ENCODE peak calls at places on chromosomes 2 and 18, in ten cellular contexts. W is epithelial cell of esophagus; P is neural crest cell; V is glutamatergic neuron; C is IMR-90; J is H1; K is nephron progenitor cell; L is GM12865; X is CD8-positive, alpha-beta T cell; N is heart left ventricle. T is an unnamed sample.
A peak's percentile ranks its signal among the peaks of the same experiment; 100 is the strongest.

GRCh38 chr2:236572482-236572881 is 2.9 kb downstream of the ACKR3 start:
- DNase-seq in W (no peak), P (no peak), V (no peak), C (no peak), J (no peak), K (peak; percentile 53), L (no peak), X (no peak), N (no peak), T (no peak)

GRCh38 chr18:74896390-74896991 is 298.8 kb downstream of the ZNF407 start:
- DNase-seq in W (peak; percentile 74), P (no peak), V (no peak), C (peak; percentile 12), J (peak; percentile 48), K (peak; percentile 43), L (peak; percentile 64), X (peak; percentile 33), N (no peak), T (no peak)

GRCh38 chr2:187174582-187174981 is 273.5 kb downstream of the CALCRL start:
- DNase-seq in W (no peak), P (no peak), V (no peak), C (no peak), J (no peak), K (no peak), L (no peak), X (no peak), N (no peak), T (no peak)

GRCh38 chr2:74548285-74548918 is 5.3 kb downstream of the LOXL3 start:
- DNase-seq in W (no peak), P (no peak), V (no peak), C (no peak), J (no peak), K (no peak), L (no peak), X (no peak), N (no peak), T (no peak)

GRCh38 chr2:189798312-189799029 is 14.2 kb downstream of the PMS1 start:
- DNase-seq in W (peak; percentile 39), P (no peak), V (no peak), C (peak; percentile 74), J (no peak), K (no peak), L (peak; percentile 58), X (no peak), N (no peak), T (no peak)

GRCh38 chr2:234863043-234863934 is 88.5 kb upstream of the SH3BP4 start:
- DNase-seq in W (peak; percentile 91), P (peak; percentile 35), V (peak; percentile 47), C (peak; percentile 82), J (no peak), K (no peak), L (no peak), X (no peak), N (no peak), T (no peak)

GRCh38 chr18:2848145-2848878 is 1.5 kb downstream of the EMILIN2 start:
- DNase-seq in W (no peak), P (no peak), V (no peak), C (no peak), J (no peak), K (no peak), L (no peak), X (no peak), N (no peak), T (no peak)

GRCh38 chr2:74648009-74648443 is at the start of gene M1AP:
- DNase-seq in W (peak; percentile 43), P (no peak), V (peak; percentile 35), C (no peak), J (peak; percentile 86), K (peak; percentile 23), L (no peak), X (no peak), N (no peak), T (no peak)

GRCh38 chr2:66481100-66481549 is 46.2 kb downstream of the MEIS1 start:
- DNase-seq in W (peak; percentile 45), P (no peak), V (no peak), C (peak; percentile 84), J (no peak), K (no peak), L (no peak), X (no peak), N (no peak), T (no peak)

GRCh38 chr2:143852748-143853147 is 667.2 kb downstream of the ZEB2 start:
- DNase-seq in W (no peak), P (no peak), V (peak; percentile 43), C (no peak), J (no peak), K (peak; percentile 16), L (peak; percentile 2), X (no peak), N (no peak), T (no peak)

GRCh38 chr2:1745171-1746023 is 1.1 kb upstream of the PXDN start:
- DNase-seq in W (no peak), P (no peak), V (no peak), C (no peak), J (peak; percentile 48), K (no peak), L (no peak), X (no peak), N (no peak), T (no peak)

GRCh38 chr2:43228341-43228751 is 1.9 kb upstream of the ZFP36L2 start:
- DNase-seq in W (no peak), P (no peak), V (no peak), C (no peak), J (no peak), K (no peak), L (peak; percentile 58), X (no peak), N (peak; percentile 24), T (no peak)

GRCh38 chr2:43226558-43226954 is at the start of gene ZFP36L2:
- DNase-seq in W (peak; percentile 97), P (peak; percentile 85), V (no peak), C (peak; percentile 93), J (peak; percentile 90), K (peak; percentile 92), L (peak; percentile 98), X (peak; percentile 96), N (peak; percentile 99), T (peak; percentile 99)

GRCh38 chr2:43226955-43227829 is 786 bp upstream of the ZFP36L2 start:
- DNase-seq in W (peak; percentile 83), P (peak; percentile 71), V (peak; percentile 72), C (peak; percentile 68), J (peak; percentile 85), K (peak; percentile 79), L (peak; percentile 83), X (peak; percentile 48), N (peak; percentile 97), T (peak; percentile 91)

GRCh38 chr2:43228782-43229659 is 2.6 kb upstream of the ZFP36L2 start:
- DNase-seq in W (peak; percentile 33), P (no peak), V (no peak), C (no peak), J (no peak), K (no peak), L (peak; percentile 69), X (no peak), N (no peak), T (no peak)

DNA sequence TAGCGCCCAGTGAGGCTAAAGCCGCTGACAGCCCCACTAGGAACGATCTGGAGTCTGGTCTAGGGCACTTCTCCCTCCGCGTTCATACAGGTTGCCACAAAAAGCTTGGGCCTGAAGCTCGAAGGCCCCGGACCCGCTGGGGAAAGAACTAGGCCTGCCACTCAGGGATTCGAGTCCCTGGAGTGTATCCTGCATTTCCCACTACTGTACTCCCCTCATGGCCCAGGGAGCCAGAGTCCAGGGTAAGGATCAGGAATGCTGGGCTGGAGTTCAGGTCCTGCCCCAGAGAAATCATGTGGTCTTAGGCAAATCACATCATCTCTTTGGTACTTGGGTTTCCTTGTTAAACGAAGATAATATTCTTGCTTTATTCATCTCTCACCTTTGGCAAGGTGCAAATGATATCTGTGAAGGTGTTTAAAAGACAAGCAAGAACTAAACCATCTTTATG is 1.4 kb upstream of the ZFP36L2 start:
- DNase-seq in W (peak; percentile 19), P (no peak), V (no peak), C (peak; percentile 46), J (no peak), K (no peak), L (no peak), X (no peak), N (peak; percentile 54), T (no peak)
- TF ChIP-seq CTCF in W (peak; percentile 42), P (no peak), V (no peak), C (no peak), J (no peak), K (peak; percentile 9), L (no peak), X (no peak), N (peak; percentile 23), T (no peak)

DNA sequence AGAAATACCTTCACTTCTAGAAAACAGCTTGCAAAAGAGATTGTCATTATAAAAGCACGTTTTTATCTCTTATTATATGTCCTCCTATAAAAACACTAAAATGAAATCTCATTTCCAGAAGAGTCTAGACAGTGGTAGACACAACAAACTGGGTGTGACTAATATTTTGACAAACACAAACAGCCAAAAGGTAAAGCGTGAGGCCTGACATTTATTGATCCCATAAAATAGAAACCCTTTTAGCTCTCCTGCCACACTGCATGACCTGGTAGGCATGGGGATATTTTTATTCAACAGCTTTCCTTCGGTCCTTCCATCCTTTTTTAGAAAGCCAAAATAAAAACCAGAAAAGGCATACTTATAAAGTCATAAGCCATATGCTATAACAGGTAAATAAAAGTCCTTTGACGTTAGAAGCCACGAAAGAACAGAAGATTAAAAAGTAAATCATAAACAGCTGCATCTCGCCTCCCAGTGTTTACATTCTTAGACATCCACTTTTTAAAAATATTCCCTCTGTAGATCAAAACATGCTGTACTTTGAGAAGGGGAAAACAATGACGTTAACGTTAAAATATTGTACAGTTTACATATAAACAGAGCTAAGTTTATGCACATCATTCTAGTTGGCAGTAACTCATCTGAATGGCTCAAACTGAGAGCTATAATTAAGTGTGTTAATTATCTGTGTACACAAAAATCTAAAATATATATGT is 44.6 kb downstream of the IRS1 start:
- DNase-seq in W (peak; percentile 19), P (no peak), V (no peak), C (peak; percentile 91), J (no peak), K (no peak), L (no peak), X (no peak), N (no peak), T (no peak)
- TF ChIP-seq CTCF in W (no peak), P (no peak), V (no peak), C (no peak), J (no peak), K (no peak), L (no peak), X (no peak), N (no peak), T (no peak)

GRCh38 chr2:179842498-179843153 is 18.8 kb downstream of the ZNF385B start:
- DNase-seq in W (no peak), P (peak; percentile 40), V (peak; percentile 43), C (no peak), J (peak; percentile 53), K (peak; percentile 51), L (peak; percentile 32), X (no peak), N (no peak), T (no peak)
- TF ChIP-seq CTCF in W (no peak), P (peak; percentile 61), V (peak; percentile 21), C (no peak), J (peak; percentile 74), K (peak; percentile 58), L (peak; percentile 40), X (no peak), N (no peak), T (peak; percentile 78)

DNA sequence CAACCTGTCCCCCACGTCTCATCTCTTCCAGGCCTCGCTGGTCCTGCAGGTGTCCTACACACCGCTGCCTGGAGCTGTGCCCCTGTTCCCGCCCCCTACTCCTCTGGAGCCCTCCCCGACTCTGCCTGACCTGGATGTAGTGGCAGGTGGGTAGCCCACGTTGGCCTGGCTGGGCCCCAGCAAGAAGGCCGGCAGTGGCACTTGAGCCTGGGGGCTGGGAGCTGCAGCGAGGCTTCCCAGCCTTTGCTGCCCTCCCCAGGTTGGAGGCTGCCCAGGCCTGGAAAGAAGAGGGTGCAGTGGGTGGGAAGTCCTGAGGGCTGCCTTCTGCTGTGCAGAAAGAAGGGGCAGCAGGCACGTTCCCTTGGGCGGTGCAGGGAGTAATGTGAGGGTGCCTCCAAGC is 58.4 kb downstream of the DYSF start:
- DNase-seq in W (no peak), P (no peak), V (no peak), C (no peak), J (no peak), K (no peak), L (no peak), X (no peak), N (no peak), T (no peak)
- TF ChIP-seq CTCF in W (no peak), P (no peak), V (no peak), C (no peak), J (peak; percentile 16), K (no peak), L (no peak), X (no peak), N (no peak), T (no peak)

T was measured in osteocyte.